ENCODE peak calls at places on chromosomes 4 and X, in six cellular contexts. T, R, G, N, K and Z are unnamed samples. For H3K4me1, the result is how much of the 10 kb centered on the place peaks cover.

GRCh38 chrX:153880440-153880815 is 5.5 kb downstream of the L1CAM start:
- DNase-seq in T (no peak), R (no peak), G (no peak), N (no peak), K (no peak), Z (no peak)

GRCh38 chr4:140829825-140830224 is 73.6 kb upstream of the TBC1D9 start:
- DNase-seq in T (no peak), R (no peak), G (no peak), N (no peak), K (no peak), Z (no peak)

GRCh38 chr4:139266583-139267257 is 13.3 kb downstream of the MGARP start:
- DNase-seq in T (peak), R (no peak), G (peak), N (peak), K (peak), Z (peak)

GRCh38 chr4:106614446-106614845 is 245.9 kb upstream of the GIMD1 start:
- DNase-seq in T (no peak), R (no peak), G (no peak), N (no peak), K (no peak), Z (no peak)

GRCh38 chrX:34642849-34643248 is 14.2 kb downstream of the TMEM47 start:
- DNase-seq in T (no peak), R (no peak), G (no peak), N (no peak), K (no peak), Z (no peak)

GRCh38 chr4:89469930-89470375 is 162.4 kb upstream of the GPRIN3 start:
- DNase-seq in T (no peak), R (no peak), G (no peak), N (no peak), K (no peak), Z (no peak)

GRCh38 chr4:15348695-15349094 is 79.1 kb upstream of the C1QTNF7 start:
- DNase-seq in T (no peak), R (no peak), G (no peak), N (no peak), K (no peak), Z (no peak)

GRCh38 chr4:112973897-112974296 is 75.6 kb upstream of the ANK2 start:
- DNase-seq in T (no peak), R (no peak), G (no peak), N (no peak), K (no peak), Z (no peak)

DNA sequence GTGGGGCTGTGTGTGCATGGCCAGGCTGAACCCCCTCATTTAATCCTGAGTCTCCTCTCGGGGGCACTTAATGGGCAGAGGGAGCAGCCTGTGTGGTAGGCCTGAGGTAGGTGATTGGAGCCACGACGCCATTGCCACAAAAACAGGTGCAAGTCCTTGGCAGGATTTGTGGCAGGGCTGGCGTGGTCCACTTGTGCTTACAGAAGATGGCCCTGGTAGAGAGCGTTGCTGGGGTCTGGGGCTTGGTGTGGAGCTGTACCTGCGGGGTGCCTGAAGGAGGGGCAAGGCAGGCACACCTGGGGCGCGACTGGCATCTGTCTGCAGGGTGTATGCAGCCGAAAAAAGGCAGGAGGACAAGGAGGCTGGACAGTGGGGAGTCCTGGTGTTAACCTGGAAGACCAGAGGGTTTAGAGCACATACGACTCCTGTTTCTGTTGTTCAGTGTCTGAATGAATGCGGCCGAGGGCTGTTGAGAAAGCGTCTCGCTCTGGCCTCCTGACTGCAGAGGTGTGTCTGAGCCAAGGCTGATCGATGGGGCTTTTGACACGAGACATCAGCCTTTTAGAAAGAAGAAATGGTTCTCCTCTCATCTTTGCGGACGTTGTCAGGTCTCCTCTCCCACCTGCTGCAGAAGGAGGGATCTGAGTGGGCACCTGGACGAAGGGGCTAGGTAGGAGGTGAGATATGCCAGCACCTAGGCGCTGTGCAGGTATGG is 52.0 kb downstream of the TBC1D14 start:
- DNase-seq in T (no peak), R (no peak), G (no peak), N (no peak), K (no peak), Z (no peak)
- H3K4me3 ChIP-seq in T (no peak), R (no peak), G (no peak), N (no peak), K (no peak), Z (no peak)

GRCh38 chr4:2423695-2424094 is 4.9 kb downstream of the CFAP99 start:
- DNase-seq in T (no peak), R (no peak), G (no peak), N (no peak), K (no peak), Z (no peak)
- H3K4me1 ChIP-seq in T (under half), R (under half), G (under half), N (under half), K (under half), Z (under half)

GRCh38 chr4:87118421-87118820 is 102.0 kb downstream of the KLHL8 start:
- DNase-seq in T (no peak), R (no peak), G (no peak), N (no peak), K (no peak), Z (no peak)
- H3K4me3 ChIP-seq in T (no peak), R (no peak), G (no peak), N (no peak), K (no peak), Z (no peak)

GRCh38 chr4:119103263-119103662 is 32.4 kb upstream of the MYOZ2 start:
- DNase-seq in T (no peak), R (peak), G (peak), N (peak), K (no peak), Z (no peak)
- H3K4me1 ChIP-seq in T (under half), R (under half), G (under half), N (under half), K (under half), Z (half or more)

GRCh38 chrX:10755477-10756334 is 135.3 kb upstream of the MID1 start:
- DNase-seq in T (no peak), R (no peak), G (no peak), N (peak), K (no peak), Z (no peak)
- H3K4me3 ChIP-seq in T (no peak), R (no peak), G (no peak), N (no peak), K (no peak), Z (no peak)

DNA sequence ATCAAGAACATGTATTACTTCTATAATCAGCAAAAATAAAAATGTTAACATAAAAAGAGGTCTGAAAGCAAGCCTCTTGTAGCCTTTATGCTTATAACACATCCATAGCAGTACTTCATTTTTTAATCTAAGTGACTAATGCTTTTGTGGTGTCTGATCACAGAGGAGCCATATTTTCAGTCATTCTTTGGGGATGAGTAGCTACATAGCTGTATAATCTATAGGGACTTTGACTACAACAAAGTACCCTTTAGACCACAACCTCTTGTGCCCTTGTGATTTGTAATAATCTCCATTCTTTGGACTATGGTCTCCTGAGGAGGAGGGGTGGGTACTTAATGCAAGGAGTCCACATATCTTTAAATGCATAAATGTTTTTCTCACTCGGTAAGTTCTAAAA is 9.6 kb downstream of the DRP2 start:
- DNase-seq in T (no peak), R (no peak), G (no peak), N (no peak), K (no peak), Z (no peak)
- H3K4me1 ChIP-seq in T (under half), R (under half), G (under half), N (under half), K (under half), Z (under half)

DNA sequence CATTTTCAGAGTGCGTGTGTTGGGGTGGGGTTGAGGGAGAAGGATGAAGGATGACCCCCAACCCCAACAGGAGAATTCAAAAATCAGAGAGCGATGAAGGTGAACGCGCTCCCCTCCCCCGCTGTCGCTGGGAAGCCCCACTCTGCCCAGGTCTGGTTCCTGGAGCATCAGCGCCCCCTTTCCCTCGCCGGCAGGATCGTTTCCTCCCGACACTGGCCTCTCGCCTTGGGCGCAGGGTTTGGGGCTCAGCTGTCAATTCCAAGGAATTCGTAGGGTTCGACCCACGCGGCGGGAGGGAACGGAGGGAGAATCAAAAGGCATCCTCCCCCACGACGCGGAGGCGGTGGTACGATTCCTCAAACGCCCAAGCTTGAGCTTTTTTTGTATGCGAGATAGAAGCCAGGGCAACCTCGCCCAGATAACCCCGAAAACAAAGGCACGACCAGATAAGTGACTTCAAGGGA is 997 bp upstream of the PDGFRA start:
- DNase-seq in T (no peak), R (peak), G (peak), N (peak), K (peak), Z (peak)
- H3K4me3 ChIP-seq in T (no peak), R (peak), G (peak), N (peak), K (no peak), Z (peak)

DNA sequence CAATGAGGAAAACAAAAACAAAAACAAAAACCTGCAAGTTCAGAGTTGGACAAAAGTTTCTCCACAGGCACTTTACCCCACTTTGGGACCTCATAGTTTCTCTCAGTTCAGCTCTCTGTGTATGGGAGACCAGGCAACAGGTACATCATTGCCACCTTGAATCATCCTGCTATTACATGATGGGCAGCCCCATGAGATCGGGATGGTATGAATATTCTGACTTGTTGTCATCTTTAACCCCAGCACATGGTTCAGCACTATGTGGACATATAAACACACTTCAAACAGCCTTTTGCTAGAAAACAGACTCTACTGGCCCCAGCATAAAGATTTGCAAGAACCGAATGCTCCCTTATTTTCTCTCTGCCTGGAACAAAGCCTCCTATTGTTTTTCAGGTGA is 176.9 kb upstream of the SCML1 start:
- DNase-seq in T (no peak), R (no peak), G (no peak), N (no peak), K (no peak), Z (no peak)
- H3K4me1 ChIP-seq in T (under half), R (under half), G (under half), N (under half), K (under half), Z (under half)

GRCh38 chr4:95546866-95547707 is 1.7 kb downstream of the UNC5C start:
- DNase-seq in T (no peak), R (no peak), G (no peak), N (peak), K (peak), Z (no peak)
- H3K4me3 ChIP-seq in T (no peak), R (peak), G (peak), N (peak), K (no peak), Z (peak)